ENCODE peak calls at places on chromosomes 11 and 22, in six cellular contexts. R is adipocyte, J is mucosa of descending colon, Q is MM.1S, Z is Caco-2, N is suprapubic skin. W is an unnamed sample. For H3K36me3, the result is how much of the 10 kb centered on the place peaks cover.

GRCh38 chr11:108985611-108986279 is 320.9 kb downstream of the DDX10 start:
- DNase-seq in R (peak), J (no peak), Q (no peak), Z (no peak), N (no peak), W (peak)

GRCh38 chr11:120835601-120836228 is 188.2 kb upstream of the TBCEL start:
- DNase-seq in R (no peak), J (no peak), Q (no peak), Z (peak), N (no peak), W (peak)

GRCh38 chr22:46294784-46295183 is 1.9 kb upstream of the GTSE1 start:
- DNase-seq in R (no peak), J (no peak), Q (no peak), Z (no peak), N (no peak), W (no peak)

GRCh38 chr11:94788396-94788795 is 20.2 kb downstream of the AMOTL1 start:
- DNase-seq in R (no peak), J (no peak), Q (no peak), Z (no peak), N (no peak), W (peak)

GRCh38 chr22:23363683-23364082 is 183.4 kb downstream of the BCR start:
- DNase-seq in R (no peak), J (no peak), Q (no peak), Z (no peak), N (no peak), W (no peak)

GRCh38 chr11:69627551-69627950 is 13.4 kb upstream of the CCND1 start:
- DNase-seq in R (no peak), J (no peak), Q (no peak), Z (no peak), N (no peak), W (no peak)

GRCh38 chr11:13098890-13099289 is 89.8 kb downstream of the RASSF10 start:
- DNase-seq in R (no peak), J (no peak), Q (no peak), Z (no peak), N (no peak), W (no peak)

GRCh38 chr11:18706330-18707243 is 8.0 kb downstream of the TMEM86A start:
- DNase-seq in R (peak), J (peak), Q (no peak), Z (peak), N (peak), W (no peak)

GRCh38 chr11:2792376-2793250 is 92.8 kb upstream of the KCNQ1OT1 start:
- DNase-seq in R (no peak), J (no peak), Q (no peak), Z (no peak), N (peak), W (no peak)

GRCh38 chr22:20566420-20567260 is 59.2 kb downstream of the MED15 start:
- DNase-seq in R (peak), J (peak), Q (no peak), Z (no peak), N (peak), W (peak)

GRCh38 chr11:29962243-29962642 is 54.6 kb downstream of the KCNA4 start:
- DNase-seq in R (no peak), J (no peak), Q (peak), Z (peak), N (no peak), W (peak)

GRCh38 chr22:23062616-23063538 is 7.4 kb upstream of the GNAZ start:
- DNase-seq in R (no peak), J (no peak), Q (no peak), Z (no peak), N (peak), W (peak)

GRCh38 chr11:122765487-122766131 is 72.7 kb upstream of the CRTAM start:
- DNase-seq in R (no peak), J (no peak), Q (no peak), Z (no peak), N (no peak), W (no peak)

GRCh38 chr11:119481667-119482400 is 58.9 kb upstream of the THY1 start:
- DNase-seq in R (no peak), J (no peak), Q (no peak), Z (no peak), N (peak), W (no peak)

GRCh38 chr22:36753120-36753802 is 22.7 kb downstream of the IFT27 start:
- DNase-seq in R (peak), J (no peak), Q (no peak), Z (peak), N (peak), W (peak)

GRCh38 chr22:46057762-46058420 is 80.9 kb upstream of the WNT7B start:
- DNase-seq in R (peak), J (peak), Q (peak), Z (no peak), N (peak), W (no peak)

GRCh38 chr22:29044657-29045176 is 16.9 kb downstream of the C22orf31 start:
- DNase-seq in R (peak), J (no peak), Q (no peak), Z (no peak), N (peak), W (peak)

GRCh38 chr11:128689946-128690745 is 3.7 kb upstream of the FLI1 start:
- DNase-seq in R (peak), J (no peak), Q (no peak), Z (no peak), N (no peak), W (no peak)

GRCh38 chr22:27719033-27719341 is 82.6 kb downstream of the MN1 start:
- DNase-seq in R (no peak), J (no peak), Q (no peak), Z (no peak), N (no peak), W (no peak)

GRCh38 chr22:23485490-23485889 is 94.6 kb downstream of the IGLL1 start:
- DNase-seq in R (no peak), J (no peak), Q (no peak), Z (no peak), N (no peak), W (no peak)

GRCh38 chr11:11621881-11622706 is at the start of gene GALNT18:
- DNase-seq in R (peak), J (peak), Q (peak), Z (peak), N (peak), W (peak)

GRCh38 chr11:110891411-110891810 is 179.2 kb upstream of the ARHGAP20 start:
- DNase-seq in R (peak), J (no peak), Q (no peak), Z (no peak), N (no peak), W (no peak)

GRCh38 chr11:18669211-18669593 is 29.4 kb upstream of the TMEM86A start:
- DNase-seq in R (no peak), J (no peak), Q (no peak), Z (no peak), N (no peak), W (no peak)

GRCh38 chr11:100576044-100577021 is 110.8 kb upstream of the ARHGAP42 start:
- DNase-seq in R (peak), J (peak), Q (peak), Z (peak), N (no peak), W (peak)

GRCh38 chr22:24592846-24593809 is at the start of gene LRRC75B:
- DNase-seq in R (peak), J (peak), Q (peak), Z (peak), N (peak), W (peak)

GRCh38 chr11:27700351-27701261 is at the start of gene BDNF:
- DNase-seq in R (peak), J (no peak), Q (peak), Z (peak), N (no peak), W (peak)

GRCh38 chr11:75338516-75339218 is 12.8 kb downstream of the ARRB1 start:
- DNase-seq in R (no peak), J (no peak), Q (no peak), Z (no peak), N (no peak), W (no peak)

GRCh38 chr22:37454857-37455686 is 27.8 kb upstream of the ELFN2 start:
- DNase-seq in R (peak), J (no peak), Q (no peak), Z (peak), N (no peak), W (peak)

GRCh38 chr22:37431811-37432707 is 4.8 kb upstream of the ELFN2 start:
- DNase-seq in R (peak), J (no peak), Q (no peak), Z (peak), N (no peak), W (peak)

GRCh38 chr22:24805790-24806662 is at the start of gene SGSM1:
- DNase-seq in R (peak), J (peak), Q (peak), Z (peak), N (peak), W (peak)

GRCh38 chr22:36673821-36674220 is 29.7 kb downstream of the CACNG2 start:
- DNase-seq in R (no peak), J (no peak), Q (no peak), Z (no peak), N (no peak), W (no peak)

GRCh38 chr11:46330887-46331652 is 16.2 kb upstream of the DGKZ start:
- DNase-seq in R (no peak), J (no peak), Q (no peak), Z (no peak), N (no peak), W (no peak)

GRCh38 chr11:59818572-59818971 is 8.0 kb upstream of the MRPL16 start:
- DNase-seq in R (no peak), J (no peak), Q (peak), Z (no peak), N (no peak), W (no peak)

GRCh38 chr11:55726715-55727324 is 46.4 kb upstream of the OR5D13 start:
- DNase-seq in R (no peak), J (no peak), Q (peak), Z (peak), N (no peak), W (no peak)

GRCh38 chr11:115548878-115549528 is 44.8 kb upstream of the CADM1 start:
- DNase-seq in R (no peak), J (peak), Q (no peak), Z (peak), N (no peak), W (peak)

GRCh38 chr22:31080164-31080847 is 812 bp upstream of the SMTN start:
- DNase-seq in R (no peak), J (no peak), Q (no peak), Z (no peak), N (no peak), W (no peak)

GRCh38 chr11:43644626-43645299 is 35.8 kb upstream of the HSD17B12 start:
- DNase-seq in R (peak), J (peak), Q (peak), Z (peak), N (no peak), W (peak)

GRCh38 chr22:32613773-32614172 is 139.2 kb downstream of the FBXO7 start:
- DNase-seq in R (no peak), J (no peak), Q (no peak), Z (no peak), N (no peak), W (no peak)

GRCh38 chr11:134224710-134225662 is 515 bp downstream of the VPS26B start:
- DNase-seq in R (peak), J (peak), Q (peak), Z (peak), N (peak), W (peak)

DNA sequence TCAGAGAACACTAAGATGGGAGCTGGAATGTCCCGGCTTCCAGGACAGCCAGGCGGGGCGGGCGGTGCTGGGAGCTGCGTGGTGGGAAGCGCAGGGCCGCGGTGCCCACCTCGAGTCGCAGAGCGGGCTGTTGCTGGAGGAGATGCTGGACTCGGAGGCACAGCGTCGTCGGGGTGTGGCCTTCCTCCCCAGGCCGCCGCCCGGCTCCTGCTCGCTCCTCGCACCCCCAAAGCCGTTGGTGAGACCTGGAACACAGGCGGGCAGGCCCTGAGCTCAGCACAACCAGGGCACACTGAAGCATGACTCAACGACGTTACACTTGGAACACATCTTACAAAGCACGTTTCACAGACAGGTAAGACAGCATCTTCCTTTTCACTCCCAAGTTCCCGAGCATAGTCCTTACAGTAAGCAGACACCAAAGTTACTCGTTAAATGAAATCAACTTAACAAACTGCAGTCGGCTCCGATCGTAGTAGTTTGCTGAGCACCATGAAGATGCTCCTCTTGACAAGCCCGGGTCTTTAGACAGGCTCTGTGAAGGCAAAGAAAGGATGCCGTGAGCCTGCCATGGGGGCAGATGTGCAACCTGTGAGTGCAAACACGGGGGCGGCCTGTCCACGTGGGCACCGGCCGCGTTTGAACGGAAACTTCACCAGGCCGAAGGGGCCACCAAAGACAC is 50.0 kb downstream of the BRD1 start:
- DNase-seq in R (no peak), J (no peak), Q (no peak), Z (no peak), N (no peak), W (no peak)
- H3K36me3 ChIP-seq in R (half or more), J (under half), Q (under half), Z (under half), N (half or more), W (under half)

GRCh38 chr11:116857936-116858335 is 20.5 kb upstream of the APOA1 start:
- DNase-seq in R (no peak), J (no peak), Q (no peak), Z (no peak), N (no peak), W (no peak)
- H3K36me3 ChIP-seq in R (under half), J (under half), Q (under half), Z (under half), N (half or more), W (under half)

DNA sequence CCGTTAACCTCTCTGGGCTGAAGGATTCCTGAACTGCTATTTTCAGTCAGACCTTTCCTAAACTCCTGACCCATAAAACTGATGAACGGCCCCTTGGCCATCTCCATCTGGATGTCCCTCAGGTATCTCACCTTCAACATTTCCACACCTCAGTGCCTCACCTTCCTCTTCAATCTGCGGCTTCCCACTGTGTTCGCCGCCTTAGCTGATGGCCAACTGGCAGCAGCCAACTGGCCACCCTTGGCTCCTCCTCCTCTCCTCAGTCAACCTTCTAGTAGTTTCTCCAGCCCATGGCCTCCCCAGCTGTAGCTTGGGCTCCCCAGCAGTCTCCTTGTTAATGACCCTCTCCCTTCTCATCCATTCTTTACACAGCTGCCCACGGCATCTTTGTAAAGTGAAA is 55.0 kb upstream of the PHOX2A start:
- DNase-seq in R (no peak), J (no peak), Q (no peak), Z (no peak), N (no peak), W (no peak)
- H3K36me3 ChIP-seq in R (half or more), J (under half), Q (under half), Z (under half), N (half or more), W (under half)

GRCh38 chr11:76628408-76628947 is 42.1 kb downstream of the LRRC32 start:
- DNase-seq in R (no peak), J (no peak), Q (no peak), Z (no peak), N (no peak), W (no peak)

GRCh38 chr11:76627541-76628082 is 42.9 kb downstream of the LRRC32 start:
- DNase-seq in R (no peak), J (no peak), Q (no peak), Z (no peak), N (no peak), W (no peak)

GRCh38 chr11:76626266-76626665 is 44.3 kb downstream of the LRRC32 start:
- DNase-seq in R (no peak), J (no peak), Q (no peak), Z (no peak), N (no peak), W (no peak)

GRCh38 chr11:76625787-76626186 is 44.8 kb downstream of the LRRC32 start:
- DNase-seq in R (no peak), J (no peak), Q (no peak), Z (no peak), N (no peak), W (no peak)

DNA sequence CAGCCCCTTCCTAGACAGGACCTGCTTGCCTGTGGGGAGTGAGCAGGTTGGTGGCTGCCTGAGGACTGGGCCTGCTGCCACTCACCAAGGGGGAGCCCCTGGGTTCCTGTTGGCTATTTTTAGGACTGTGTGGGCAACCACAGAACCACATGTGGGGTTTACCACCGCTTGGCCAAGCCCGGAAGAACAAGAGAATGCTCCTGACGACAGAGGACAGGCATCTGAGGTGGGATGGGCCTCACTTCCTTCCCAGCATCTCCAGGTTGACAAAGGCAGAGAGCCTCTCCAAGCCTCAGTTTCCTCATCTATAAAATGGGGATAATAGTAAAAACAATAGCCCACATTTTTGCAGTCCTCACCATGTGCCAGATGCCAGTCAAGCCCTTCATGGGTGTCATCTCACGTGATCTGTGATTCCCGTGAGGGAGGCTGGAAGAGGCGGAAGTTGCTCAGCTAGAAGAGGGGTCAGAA is 43.6 kb downstream of the LRRC32 start:
- DNase-seq in R (no peak), J (no peak), Q (peak), Z (no peak), N (no peak), W (no peak)
- H3K36me3 ChIP-seq in R (under half), J (under half), Q (under half), Z (under half), N (under half), W (under half)

W was measured in hepatocyte.